ENCODE peak calls at places on chromosomes 2 and 18, in seven cellular contexts. A is neural crest cell, P is adipocyte, Q is kidney glomerular epithelial cell, I is breast epithelium, J is coronary artery, D is nephron progenitor cell. K is an unnamed sample.

GRCh38 chr2:168722592-168722991 is 79.8 kb upstream of the NOSTRIN start:
- DNase-seq in Q (peak; percentile 17), A (no peak), D (no peak), I (no peak), P (no peak), J (no peak), K (no peak)

GRCh38 chr2:195016821-195017220 is 640.2 kb upstream of the SLC39A10 start:
- DNase-seq in A (no peak), D (no peak), I (no peak), Q (no peak), J (no peak), P (no peak), K (no peak)

GRCh38 chr2:3490191-3491158 is 28.9 kb downstream of the ADI1 start:
- DNase-seq in A (no peak), D (no peak), J (peak; percentile 62), Q (no peak), I (no peak), P (no peak), K (no peak)

GRCh38 chr2:240060977-240061591 is 7.8 kb upstream of the OR6B3 start:
- DNase-seq in A (peak; percentile 48), D (peak; percentile 41), P (peak; percentile 82), J (no peak), I (no peak), Q (peak; percentile 27), K (no peak)

GRCh38 chr18:63016270-63016669 is 300.9 kb downstream of the PHLPP1 start:
- DNase-seq in D (peak; percentile 55), I (no peak), A (peak; percentile 40), Q (peak; percentile 23), J (no peak), P (peak; percentile 90), K (peak; percentile 20)

GRCh38 chr2:222569826-222570225 is 86.1 kb downstream of the FARSB start:
- DNase-seq in J (no peak), P (peak; percentile 38), Q (no peak), D (no peak), A (no peak), I (no peak), K (no peak)

GRCh38 chr2:174663572-174663971 is 66.0 kb upstream of the WIPF1 start:
- DNase-seq in Q (no peak), D (no peak), J (no peak), A (no peak), P (peak; percentile 96), I (no peak), K (no peak)

GRCh38 chr2:130892793-130893785 is 56.4 kb downstream of the ARHGEF4 start:
- DNase-seq in J (no peak), I (no peak), P (no peak), D (no peak), Q (no peak), A (no peak), K (no peak)

GRCh38 chr2:72917138-72917874 is at the start of gene EMX1:
- DNase-seq in D (peak; percentile 64), P (no peak), Q (peak; percentile 25), I (no peak), A (peak; percentile 20), J (no peak), K (peak; percentile 67)

GRCh38 chr2:11836647-11837219 is 90.3 kb downstream of the LPIN1 start:
- DNase-seq in A (no peak), J (no peak), Q (no peak), I (no peak), D (no peak), P (no peak), K (no peak)

GRCh38 chr2:193469251-193469650 is 1274.5 kb upstream of the TMEFF2 start:
- DNase-seq in A (no peak), Q (no peak), P (no peak), D (no peak), I (no peak), J (no peak), K (no peak)

GRCh38 chr2:196983934-196984333 is 57.4 kb upstream of the PGAP1 start:
- DNase-seq in Q (no peak), J (no peak), D (no peak), P (peak; percentile 91), I (no peak), A (no peak), K (no peak)

GRCh38 chr18:48552130-48552529 is 13.3 kb downstream of the CTIF start:
- DNase-seq in D (no peak), A (no peak), J (peak; percentile 31), I (peak; percentile 2), P (no peak), Q (no peak), K (no peak)

GRCh38 chr2:219675206-219675605 is 47.8 kb downstream of the SLC4A3 start:
- DNase-seq in P (no peak), D (no peak), Q (no peak), J (no peak), A (no peak), I (no peak), K (peak; percentile 40)

GRCh38 chr2:231530099-231531085 is at the start of gene NMUR1:
- DNase-seq in D (peak; percentile 82), A (peak; percentile 59), Q (no peak), J (no peak), I (no peak), P (peak; percentile 67), K (no peak)

GRCh38 chr18:77566604-77567003 is 317.0 kb downstream of the GALR1 start:
- DNase-seq in A (no peak), Q (no peak), I (no peak), J (no peak), P (no peak), D (no peak), K (no peak)

GRCh38 chr2:43423941-43424261 is 171.9 kb downstream of the THADA start:
- DNase-seq in D (no peak), P (no peak), I (no peak), J (no peak), Q (no peak), A (no peak), K (no peak)

GRCh38 chr2:28904295-28904694 is 9.8 kb downstream of the WDR43 start:
- DNase-seq in I (no peak), J (no peak), A (no peak), P (peak; percentile 41), Q (peak; percentile 35), D (no peak), K (no peak)

GRCh38 chr18:69916412-69916811 is 31.3 kb downstream of the CD226 start:
- DNase-seq in J (no peak), D (no peak), I (no peak), Q (no peak), P (peak; percentile 21), A (no peak), K (no peak)

GRCh38 chr2:73779472-73780241 is at the start of gene DUSP11:
- DNase-seq in A (peak; percentile 98), Q (peak; percentile 90), D (peak; percentile 97), P (peak; percentile 97), J (peak; percentile 94), I (peak; percentile 93), K (peak; percentile 84)

GRCh38 chr2:9238927-9239326 is 32.3 kb downstream of the ASAP2 start:
- DNase-seq in A (no peak), P (no peak), J (no peak), Q (no peak), D (no peak), I (no peak), K (no peak)

GRCh38 chr2:61943251-61943650 is 37.8 kb downstream of the COMMD1 start:
- DNase-seq in P (no peak), J (no peak), I (no peak), Q (no peak), A (no peak), D (no peak), K (no peak)

GRCh38 chr18:5060543-5060942 is 136.5 kb downstream of the AKAIN1 start:
- DNase-seq in Q (no peak), P (no peak), I (no peak), J (no peak), A (no peak), D (no peak), K (no peak)

GRCh38 chr2:236670235-236670620 is 100.6 kb downstream of the ACKR3 start:
- DNase-seq in Q (no peak), D (no peak), J (peak; percentile 46), P (no peak), I (no peak), A (no peak), K (no peak)

GRCh38 chr18:31206787-31207381 is 44.2 kb upstream of the DSC1 start:
- DNase-seq in D (peak; percentile 69), Q (peak; percentile 94), P (no peak), J (no peak), I (peak; percentile 69), A (peak; percentile 28), K (peak; percentile 97)

GRCh38 chr2:182415771-182416170 is 11.1 kb downstream of the PDE1A start:
- DNase-seq in D (no peak), I (no peak), Q (no peak), A (no peak), J (no peak), P (no peak), K (no peak)

GRCh38 chr2:112642961-112643360 is 2.8 kb upstream of the SLC20A1 start:
- DNase-seq in A (no peak), D (no peak), J (no peak), I (no peak), P (no peak), Q (no peak), K (no peak)

GRCh38 chr2:41806286-41806685 is 241.5 kb upstream of the PKDCC start:
- DNase-seq in I (no peak), Q (peak; percentile 53), P (no peak), D (no peak), J (no peak), A (no peak), K (peak; percentile 42)

GRCh38 chr18:11660691-11661090 is 28.4 kb upstream of the GNAL start:
- DNase-seq in J (no peak), D (no peak), I (no peak), A (no peak), P (no peak), Q (no peak), K (no peak)

GRCh38 chr2:206083602-206084467 is 2.1 kb downstream of the INO80D start:
- DNase-seq in D (peak; percentile 10), A (no peak), Q (no peak), P (peak; percentile 27), I (no peak), J (no peak), K (peak; percentile 21)

GRCh38 chr2:28895189-28895893 is 874 bp downstream of the WDR43 start:
- DNase-seq in I (no peak), P (peak; percentile 61), J (peak; percentile 79), D (no peak), A (peak; percentile 18), Q (peak; percentile 41), K (peak; percentile 30)

GRCh38 chr18:68925268-68925667 is 127.4 kb downstream of the CCDC102B start:
- DNase-seq in J (no peak), I (no peak), A (no peak), Q (no peak), D (no peak), P (peak; percentile 45), K (no peak)

GRCh38 chr2:240155080-240156025 is 14.9 kb upstream of the OTOS start:
- DNase-seq in P (no peak), D (no peak), I (no peak), Q (no peak), A (no peak), J (no peak), K (no peak)

GRCh38 chr2:26001743-26002341 is 19.5 kb upstream of the KIF3C start:
- DNase-seq in I (no peak), J (peak; percentile 79), D (no peak), Q (no peak), A (no peak), P (peak; percentile 54), K (no peak)

GRCh38 chr2:170576296-170576695 is 138.8 kb upstream of the SP5 start:
- DNase-seq in J (no peak), P (no peak), I (no peak), Q (no peak), A (no peak), D (no peak), K (no peak)

GRCh38 chr2:48566582-48566981 is 36.6 kb downstream of the STON1 start:
- DNase-seq in I (no peak), A (peak; percentile 24), D (no peak), P (peak; percentile 31), J (no peak), Q (no peak), K (no peak)

GRCh38 chr18:66066191-66066590 is 315.4 kb downstream of the CDH7 start:
- DNase-seq in Q (no peak), A (no peak), D (no peak), I (no peak), P (no peak), J (no peak), K (no peak)

GRCh38 chr2:157786663-157787363 is 89.3 kb downstream of the ACVR1 start:
- DNase-seq in J (no peak), Q (no peak), A (no peak), D (no peak), I (no peak), P (no peak), K (peak; percentile 72)

K was measured in Caki2.